ENCODE peak calls at places on chromosomes 5 and 9, in eight cellular contexts. J is mucosa of descending colon, W is HepG2, N is tibial artery, P is endothelial cell, Z is OCI-LY7, Q is AG10803, A is heart right ventricle. C is an unnamed sample.

GRCh38 chr5:147391781-147392180 is 118.1 kb downstream of the DPYSL3 start:
- DNase-seq in Z (peak; percentile 2), W (peak; percentile 25), J (no peak), Q (peak; percentile 75), P (peak; percentile 55), A (no peak), N (peak; percentile 79), C (no peak)

GRCh38 chr5:23014817-23015216 is 161.7 kb upstream of the CDH12 start:
- DNase-seq in N (no peak), W (no peak), J (no peak), Q (no peak), Z (no peak), P (no peak), A (no peak), C (no peak)

GRCh38 chr5:82422751-82423181 is 144.6 kb upstream of the RPS23 start:
- DNase-seq in P (no peak), Q (peak; percentile 78), Z (no peak), J (no peak), W (no peak), A (peak; percentile 24), N (peak; percentile 76), C (no peak)

GRCh38 chr9:107137495-107138202 is 145.4 kb upstream of the RAD23B start:
- DNase-seq in J (no peak), Z (peak; percentile 37), W (peak; percentile 21), P (peak; percentile 15), Q (peak; percentile 43), N (no peak), A (no peak), C (peak; percentile 17)

GRCh38 chr5:14266686-14267085 is 123.5 kb downstream of the TRIO start:
- DNase-seq in P (no peak), A (no peak), Q (no peak), N (no peak), J (no peak), Z (no peak), W (no peak), C (no peak)

GRCh38 chr9:94085062-94085639 is 887 bp downstream of the PTPDC1 start:
- DNase-seq in P (no peak), J (no peak), A (no peak), Q (peak; percentile 37), N (no peak), W (peak; percentile 59), Z (no peak), C (no peak)

GRCh38 chr5:32312194-32312681 is 501 bp downstream of the MTMR12 start:
- DNase-seq in Z (peak; percentile 73), Q (peak; percentile 70), P (peak; percentile 56), W (no peak), J (peak; percentile 85), A (peak; percentile 69), N (peak; percentile 64), C (peak; percentile 64)

GRCh38 chr5:179608131-179608581 is 15.3 kb downstream of the HNRNPH1 start:
- DNase-seq in Z (peak; percentile 35), Q (no peak), W (no peak), P (no peak), J (no peak), A (no peak), N (no peak), C (peak; percentile 68)

GRCh38 chr5:11467588-11467987 is 436.7 kb downstream of the CTNND2 start:
- DNase-seq in A (no peak), J (no peak), Q (no peak), Z (no peak), P (no peak), N (no peak), W (no peak), C (no peak)

GRCh38 chr5:73856972-73857371 is 231.0 kb downstream of the ARHGEF28 start:
- DNase-seq in W (no peak), P (no peak), N (no peak), Z (no peak), A (peak; percentile 29), Q (peak; percentile 19), J (no peak), C (no peak)

DNA sequence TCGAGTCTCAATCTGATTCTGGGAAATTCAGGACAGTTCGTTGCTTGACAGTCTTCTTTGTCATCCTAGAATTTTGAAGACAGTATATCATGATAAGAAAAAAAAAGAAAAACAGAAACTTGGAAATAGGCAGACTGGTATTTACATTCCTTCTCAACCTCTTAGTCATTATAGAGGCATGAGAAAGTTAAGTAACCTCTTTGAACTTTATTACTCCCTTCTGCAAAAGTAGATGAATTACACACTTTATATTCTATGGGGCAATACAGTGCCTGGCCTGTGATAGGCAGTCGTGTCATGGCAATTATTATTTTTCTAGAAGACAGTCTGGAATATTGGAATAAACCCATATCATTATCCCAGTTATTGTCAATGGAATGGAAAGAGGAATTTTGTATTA is 828.9 kb downstream of the TLR4 start:
- DNase-seq in J (no peak), A (no peak), N (no peak), P (no peak), Z (no peak), Q (peak; percentile 77), W (no peak), C (no peak)
- TF ChIP-seq CTCF in J (no peak), A (no peak), N (no peak), P (no peak), Z (no peak), Q (peak; percentile 14), W (no peak), C (no peak)

GRCh38 chr9:84670106-84670800 is 724 bp downstream of the NTRK2 start:
- DNase-seq in J (peak; percentile 52), N (peak; percentile 37), P (peak; percentile 30), Z (no peak), A (no peak), W (no peak), Q (no peak), C (no peak)

GRCh38 chr9:84667571-84668203 is 1.8 kb upstream of the NTRK2 start:
- DNase-seq in P (peak; percentile 29), N (no peak), Z (no peak), W (no peak), J (no peak), Q (no peak), A (peak; percentile 5), C (peak; percentile 5)

GRCh38 chr9:84669008-84669292 is 579 bp upstream of the NTRK2 start:
- DNase-seq in N (no peak), Q (no peak), W (no peak), A (no peak), J (no peak), P (peak; percentile 5), Z (no peak), C (no peak)

GRCh38 chr9:84669293-84670105 is at the start of gene NTRK2:
- DNase-seq in J (no peak), Z (no peak), N (peak; percentile 35), Q (no peak), A (peak; percentile 16), W (no peak), P (peak; percentile 53), C (peak; percentile 11)

GRCh38 chr9:84668204-84669007 is 1.1 kb upstream of the NTRK2 start:
- DNase-seq in Q (peak; percentile 42), N (peak; percentile 72), W (no peak), P (peak; percentile 92), A (peak; percentile 51), J (peak; percentile 59), Z (no peak), C (peak; percentile 43)
- TF ChIP-seq CTCF in Q (peak; percentile 45), N (peak; percentile 79), W (peak; percentile 32), P (peak; percentile 32), A (peak; percentile 74), J (no peak), Z (no peak), C (peak; percentile 14)

GRCh38 chr9:91090132-91090410 is 271.6 kb downstream of the AUH start:
- DNase-seq in J (no peak), P (no peak), Z (no peak), Q (no peak), A (no peak), W (no peak), N (no peak), C (no peak)

GRCh38 chr9:91086657-91087563 is 274.8 kb downstream of the AUH start:
- DNase-seq in J (no peak), A (no peak), N (no peak), P (no peak), Z (no peak), W (no peak), Q (no peak), C (no peak)

GRCh38 chr9:91092214-91092613 is 269.5 kb downstream of the AUH start:
- DNase-seq in J (no peak), Z (no peak), P (no peak), Q (no peak), W (no peak), A (no peak), N (no peak), C (no peak)

GRCh38 chr9:91085499-91086291 is 276.0 kb downstream of the AUH start:
- DNase-seq in J (no peak), W (no peak), Q (no peak), P (no peak), A (no peak), N (no peak), Z (no peak), C (no peak)

DNA sequence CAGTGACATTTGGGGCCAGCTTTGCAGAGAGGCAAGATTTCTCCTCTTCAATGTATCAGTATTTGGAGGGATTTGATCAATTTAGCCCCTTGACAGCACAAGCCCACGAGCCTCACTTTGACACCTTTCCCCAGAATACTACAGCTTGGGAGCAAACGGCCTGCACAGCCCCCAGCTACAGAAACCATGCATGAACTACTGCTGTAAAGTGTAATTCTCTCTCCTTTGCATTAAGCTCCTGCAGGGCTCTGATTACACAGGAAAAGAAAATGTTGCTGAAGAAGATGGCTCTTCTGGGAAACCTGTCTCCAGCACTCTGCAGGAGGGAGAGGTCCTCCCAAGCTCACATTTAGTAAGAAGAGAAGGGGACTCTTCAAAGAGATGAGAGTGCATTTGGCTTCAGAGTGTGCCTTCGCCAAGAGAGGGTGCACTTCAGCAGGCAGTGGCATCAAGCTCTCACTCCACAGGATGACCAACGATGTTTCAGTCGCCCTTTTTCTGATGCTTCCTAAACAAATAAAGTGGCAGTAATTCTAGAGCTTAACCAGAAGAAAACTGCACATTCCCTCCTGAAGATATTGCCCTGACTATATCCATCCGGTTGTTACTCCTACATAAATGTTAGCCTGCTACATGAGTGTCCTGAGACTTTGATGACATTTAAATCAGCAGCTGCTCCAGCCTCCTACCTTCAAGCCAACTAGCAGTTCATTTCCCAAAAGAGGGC is 272.1 kb downstream of the AUH start:
- DNase-seq in Z (peak; percentile 61), Q (peak; percentile 71), N (no peak), J (no peak), W (peak; percentile 52), A (peak; percentile 21), P (no peak), C (peak; percentile 48)
- TF ChIP-seq CTCF in Z (peak; percentile 75), Q (peak; percentile 75), N (peak; percentile 24), J (no peak), W (peak; percentile 82), A (peak; percentile 70), P (no peak), C (peak; percentile 20)

GRCh38 chr9:130042406-130042930 is 521 bp downstream of the FNBP1 start:
- DNase-seq in P (peak; percentile 36), A (peak; percentile 18), W (no peak), Z (peak; percentile 42), J (peak; percentile 66), Q (no peak), N (peak; percentile 33), C (no peak)

GRCh38 chr9:130040901-130041647 is 1.9 kb downstream of the FNBP1 start:
- DNase-seq in P (no peak), N (no peak), W (no peak), J (no peak), A (no peak), Q (no peak), Z (no peak), C (peak; percentile 41)

GRCh38 chr9:130042931-130043653 is at the start of gene FNBP1:
- DNase-seq in W (peak; percentile 56), N (peak; percentile 77), Z (peak; percentile 84), J (peak; percentile 89), Q (peak; percentile 75), A (peak; percentile 81), P (peak; percentile 85), C (peak; percentile 81)

GRCh38 chr9:130041648-130042405 is 1.2 kb downstream of the FNBP1 start:
- DNase-seq in Q (no peak), J (no peak), W (no peak), P (peak; percentile 44), A (peak; percentile 7), Z (no peak), N (peak; percentile 48), C (no peak)

GRCh38 chr9:130039504-130040147 is 3.4 kb downstream of the FNBP1 start:
- DNase-seq in N (no peak), J (no peak), Q (no peak), A (no peak), W (no peak), P (no peak), Z (peak; percentile 84), C (peak; percentile 34)
- TF ChIP-seq CTCF in N (no peak), J (no peak), Q (no peak), A (no peak), W (peak; percentile 19), P (no peak), Z (peak; percentile 44), C (no peak)